ENCODE peak calls at places on chromosome 12, in six cellular contexts. U, N, D, S, J and R are unnamed samples. For H3K4me1, the result is how much of the 10 kb centered on the place peaks cover.

GRCh38 chr12:131872154-131873046 is 22.0 kb upstream of the ULK1 start:
- DNase-seq in U (peak), S (peak), N (no peak), J (no peak), D (no peak), R (no peak)

GRCh38 chr12:123032736-123033391 is 52.4 kb downstream of the ARL6IP4 start:
- DNase-seq in J (no peak), N (no peak), S (no peak), U (no peak), D (no peak), R (no peak)

GRCh38 chr12:124046206-124046740 is 73.3 kb downstream of the ZNF664 start:
- DNase-seq in D (no peak), J (no peak), U (no peak), N (no peak), S (no peak), R (no peak)

GRCh38 chr12:99005601-99006000 is 360.5 kb downstream of the APAF1 start:
- DNase-seq in U (no peak), J (no peak), N (no peak), S (no peak), D (no peak), R (no peak)

GRCh38 chr12:108237272-108237671 is 101.8 kb downstream of the CMKLR1 start:
- DNase-seq in U (no peak), N (no peak), D (no peak), S (peak), J (no peak), R (no peak)

GRCh38 chr12:79262938-79263337 is 398.4 kb downstream of the SYT1 start:
- DNase-seq in J (no peak), U (no peak), N (no peak), D (no peak), S (no peak), R (no peak)

GRCh38 chr12:124861492-124861891 is 2.2 kb downstream of the SCARB1 start:
- DNase-seq in D (no peak), S (peak), J (peak), U (peak), N (no peak), R (peak)

GRCh38 chr12:104888456-104888855 is 69.6 kb downstream of the SLC41A2 start:
- DNase-seq in U (no peak), J (no peak), N (no peak), D (no peak), S (no peak), R (no peak)

GRCh38 chr12:14554281-14555008 is 13.2 kb downstream of the PLBD1 start:
- DNase-seq in D (no peak), S (peak), N (no peak), U (peak), J (peak), R (no peak)

GRCh38 chr12:55736780-55737580 is 5.9 kb upstream of the GDF11 start:
- DNase-seq in D (peak), U (peak), N (no peak), J (peak), S (peak), R (peak)

GRCh38 chr12:132491349-132491663 is 1.4 kb downstream of the FBRSL1 start:
- DNase-seq in J (no peak), U (no peak), N (no peak), D (no peak), S (no peak), R (no peak)

GRCh38 chr12:64137117-64137516 is 85.0 kb downstream of the KICS2 start:
- DNase-seq in D (no peak), U (no peak), S (no peak), N (no peak), J (no peak), R (no peak)

GRCh38 chr12:53068811-53069585 is 10.2 kb downstream of the SPRYD3 start:
- DNase-seq in J (peak), U (no peak), D (no peak), N (no peak), S (no peak), R (no peak)

GRCh38 chr12:79690606-79691298 is at the start of gene PAWR:
- DNase-seq in S (peak), D (peak), N (no peak), J (peak), U (peak), R (peak)

GRCh38 chr12:130708648-130709047 is 7.5 kb downstream of the RIMBP2 start:
- DNase-seq in S (no peak), D (no peak), U (no peak), N (no peak), J (no peak), R (no peak)

GRCh38 chr12:109387425-109388166 is 39.9 kb downstream of the MYO1H start:
- DNase-seq in J (no peak), N (no peak), S (peak), U (peak), D (peak), R (peak)

GRCh38 chr12:50003595-50003994 is 21.7 kb downstream of the RACGAP1 start:
- DNase-seq in S (no peak), N (no peak), D (no peak), U (no peak), J (no peak), R (no peak)

GRCh38 chr12:50599366-50600095 is 94.7 kb downstream of the DIP2B start:
- DNase-seq in D (no peak), S (no peak), J (no peak), N (no peak), U (no peak), R (no peak)

GRCh38 chr12:57454566-57455373 is at the start of gene INHBE:
- DNase-seq in N (no peak), S (no peak), U (peak), J (no peak), D (no peak), R (peak)

GRCh38 chr12:43072431-43072830 is 479.6 kb downstream of the ADAMTS20 start:
- DNase-seq in S (no peak), N (no peak), U (no peak), J (no peak), D (no peak), R (no peak)

GRCh38 chr12:42695490-42695995 is 106.0 kb upstream of the PRICKLE1 start:
- DNase-seq in S (no peak), D (no peak), J (no peak), U (no peak), N (no peak), R (no peak)

GRCh38 chr12:70178038-70178437 is 65.2 kb upstream of the CNOT2 start:
- DNase-seq in S (no peak), N (no peak), U (no peak), D (no peak), J (no peak), R (no peak)

GRCh38 chr12:132475304-132476037 is 14.5 kb upstream of the FBRSL1 start:
- DNase-seq in D (peak), J (no peak), N (no peak), U (no peak), S (no peak), R (no peak)

GRCh38 chr12:64611430-64612286 is 1.4 kb downstream of the RASSF3 start:
- DNase-seq in U (peak), J (peak), S (peak), D (peak), N (peak), R (peak)

GRCh38 chr12:2498961-2499500 is 295.7 kb upstream of the FKBP4 start:
- DNase-seq in U (peak), S (no peak), N (no peak), D (no peak), J (no peak), R (no peak)

GRCh38 chr12:31896514-31897039 is 62.6 kb upstream of the RESF1 start:
- DNase-seq in U (peak), D (peak), J (peak), S (no peak), N (peak), R (no peak)

GRCh38 chr12:50550530-50551223 is 45.9 kb downstream of the DIP2B start:
- DNase-seq in N (no peak), D (no peak), S (no peak), J (no peak), U (peak), R (no peak)

GRCh38 chr12:97267803-97268202 is 194.8 kb upstream of the RMST start:
- DNase-seq in S (no peak), D (no peak), J (no peak), U (no peak), N (no peak), R (no peak)

GRCh38 chr12:45674583-45674982 is 54.9 kb upstream of the ARID2 start:
- DNase-seq in U (peak), D (no peak), N (no peak), S (no peak), J (peak), R (no peak)

GRCh38 chr12:75227132-75227531 is 17.5 kb upstream of the KCNC2 start:
- DNase-seq in J (no peak), U (no peak), D (no peak), N (no peak), S (no peak), R (no peak)

GRCh38 chr12:5487971-5488955 is 56.4 kb downstream of the NTF3 start:
- DNase-seq in J (no peak), S (no peak), U (no peak), N (no peak), D (no peak), R (no peak)

GRCh38 chr12:20421338-20421890 is 53.1 kb downstream of the PDE3A start:
- DNase-seq in U (peak), N (no peak), J (no peak), D (no peak), S (no peak), R (no peak)

GRCh38 chr12:93442411-93443340 is 929 bp upstream of the UBE2N start:
- DNase-seq in D (peak), S (no peak), J (no peak), N (no peak), U (no peak), R (no peak)

GRCh38 chr12:64990991-64991570 is 130.0 kb downstream of the WIF1 start:
- DNase-seq in J (no peak), U (no peak), N (no peak), D (no peak), S (no peak), R (no peak)

GRCh38 chr12:129331356-129332085 is 478.2 kb downstream of the GLT1D1 start:
- DNase-seq in N (no peak), U (no peak), S (no peak), J (no peak), D (no peak), R (no peak)

GRCh38 chr12:87671757-87672156 is 357.4 kb downstream of the C12orf50 start:
- DNase-seq in D (no peak), J (no peak), U (no peak), S (no peak), N (no peak), R (no peak)

GRCh38 chr12:107564946-107565345 is 120.7 kb upstream of the PWP1 start:
- DNase-seq in S (peak), D (peak), N (no peak), J (no peak), U (peak), R (no peak)

GRCh38 chr12:64694130-64695078 is 64.8 kb downstream of the GNS start:
- DNase-seq in U (no peak), N (no peak), S (no peak), J (no peak), D (no peak), R (no peak)

GRCh38 chr12:4279120-4279690 is 5.6 kb downstream of the CCND2 start:
- DNase-seq in J (no peak), S (no peak), N (no peak), D (no peak), U (peak), R (no peak)

GRCh38 chr12:4278582-4278939 is 5.0 kb downstream of the CCND2 start:
- DNase-seq in S (no peak), N (no peak), J (peak), D (no peak), U (peak), R (no peak)

GRCh38 chr12:4281173-4281654 is 7.7 kb downstream of the CCND2 start:
- DNase-seq in N (no peak), D (no peak), U (peak), S (no peak), J (no peak), R (no peak)

GRCh38 chr12:4282103-4282891 is 8.7 kb downstream of the CCND2 start:
- DNase-seq in N (no peak), U (no peak), D (no peak), S (no peak), J (no peak), R (no peak)

DNA sequence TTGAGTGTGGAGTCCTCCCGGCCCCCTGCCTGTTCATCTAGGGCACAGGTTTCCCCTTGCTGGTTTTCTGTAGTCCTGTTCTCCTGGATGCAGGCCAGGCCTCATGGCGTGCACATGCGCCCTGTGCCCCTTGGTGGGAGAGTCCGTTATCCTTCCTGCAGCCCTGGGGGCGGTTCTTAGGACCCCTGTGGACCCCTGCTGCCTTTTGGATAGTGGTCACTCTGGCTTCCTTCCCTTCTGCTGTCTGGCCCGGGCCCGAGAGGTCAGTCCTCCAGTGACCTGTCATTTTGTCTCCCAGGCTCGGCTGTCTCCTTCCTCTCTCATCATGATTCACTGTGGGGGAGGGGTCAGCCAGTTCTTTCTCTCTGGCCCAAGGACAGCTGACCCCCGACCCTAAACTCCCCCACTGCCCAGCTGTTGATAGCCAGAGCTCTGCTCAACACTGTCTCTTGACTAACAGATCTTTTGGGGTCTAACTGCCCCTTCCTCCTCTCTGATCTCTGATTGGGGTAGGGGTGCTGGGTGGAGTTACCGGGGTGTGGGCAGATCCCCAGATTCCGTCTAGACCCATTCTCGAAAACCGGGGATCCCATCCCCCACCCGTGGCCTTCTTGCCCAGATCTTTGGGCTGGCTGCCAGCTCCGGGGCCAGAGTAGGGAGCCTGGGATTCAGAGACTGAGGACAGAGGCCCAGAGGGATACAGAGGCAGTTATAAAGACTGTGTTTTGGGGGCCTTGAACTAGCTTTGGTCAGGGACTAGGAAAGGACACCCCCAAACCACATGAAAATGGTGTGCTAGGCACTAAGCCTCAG is 7.0 kb downstream of the CCND2 start:
- DNase-seq in U (peak), N (no peak), D (no peak), S (peak), J (no peak), R (no peak)
- H3K4me1 ChIP-seq in U (half or more), N (half or more), D (half or more), S (under half), J (half or more), R (under half)

GRCh38 chr12:120254809-120255208 is 10.7 kb downstream of the PXN start:
- DNase-seq in U (no peak), D (no peak), N (no peak), S (no peak), J (no peak), R (no peak)
- H3K4me1 ChIP-seq in U (under half), D (half or more), N (half or more), S (under half), J (half or more), R (under half)

DNA sequence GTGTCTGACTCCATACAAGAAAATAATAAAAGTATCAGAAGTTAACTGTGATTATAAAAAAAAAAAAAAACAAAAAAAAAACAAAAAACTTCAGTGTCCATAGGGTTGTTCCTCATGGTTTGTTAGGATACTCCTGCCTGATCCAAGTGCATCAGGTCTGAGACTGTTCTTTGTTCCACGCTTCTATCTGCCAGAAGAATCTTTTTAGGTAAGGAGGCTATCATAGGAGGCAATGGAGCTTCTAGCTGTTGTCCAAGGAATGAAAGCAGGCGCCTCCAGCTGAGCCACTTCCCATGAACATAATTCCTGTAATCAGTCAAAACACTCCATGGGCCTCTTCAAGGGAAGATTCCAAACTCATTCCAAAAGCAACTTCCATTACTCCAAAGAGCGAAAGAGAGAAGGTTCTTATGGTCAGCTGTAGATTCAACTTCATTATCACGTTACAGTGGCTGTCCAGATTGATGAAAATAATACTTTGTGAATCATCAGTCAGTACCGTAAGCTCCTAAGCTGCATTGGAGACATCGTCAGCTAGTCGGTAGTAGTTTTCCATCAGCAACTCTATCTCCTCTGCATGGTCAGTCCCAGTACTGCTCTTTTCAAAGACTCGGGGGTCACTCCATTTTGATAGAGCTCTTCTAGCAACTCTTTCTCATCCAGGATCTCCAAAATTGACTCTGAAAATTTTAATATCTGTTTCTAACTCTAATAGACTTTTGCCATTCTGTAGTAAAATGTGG is 9.7 kb downstream of the TBC1D15 start:
- DNase-seq in J (no peak), S (no peak), D (no peak), N (no peak), U (no peak), R (no peak)
- H3K4me1 ChIP-seq in J (half or more), S (under half), D (under half), N (under half), U (under half), R (under half)

GRCh38 chr12:21478756-21479455 is 22.5 kb downstream of the RECQL start:
- DNase-seq in J (no peak), N (no peak), U (no peak), S (no peak), D (no peak), R (no peak)
- H3K4me1 ChIP-seq in J (under half), N (under half), U (under half), S (under half), D (under half), R (under half)